ENCODE peak calls at places on chromosome 1, in ten cellular contexts. Z, A, P, E, T, S, C, F, O and X are unnamed samples.

GRCh38 chr1:228084325-228084724 is 1.8 kb downstream of the ARF1 start:
- DNase-seq in Z (peak; percentile 40), A (no peak), P (no peak), E (peak; percentile 91), T (no peak), S (no peak), C (no peak), F (no peak), O (peak; percentile 78), X (peak; percentile 94)

GRCh38 chr1:240575976-240576666 is 35.8 kb downstream of the GREM2 start:
- DNase-seq in Z (no peak), A (no peak), P (no peak), E (peak; percentile 50), T (no peak), S (no peak), C (peak; percentile 89), F (peak; percentile 77), O (peak; percentile 64), X (peak; percentile 82)

GRCh38 chr1:43370564-43370963 is 2.8 kb upstream of the ELOVL1 start:
- DNase-seq in Z (peak; percentile 21), A (no peak), P (no peak), E (no peak), T (no peak), S (no peak), C (no peak), F (no peak), O (no peak), X (no peak)

GRCh38 chr1:1040004-1040991 is 20.4 kb downstream of the AGRN start:
- DNase-seq in Z (peak; percentile 93), A (peak; percentile 60), P (peak; percentile 35), E (peak; percentile 72), T (peak; percentile 80), S (peak; percentile 22), C (peak; percentile 70), F (peak; percentile 84), O (peak; percentile 90), X (peak; percentile 94)

GRCh38 chr1:21594935-21595897 is 73.9 kb downstream of the RAP1GAP start:
- DNase-seq in Z (peak; percentile 62), A (peak; percentile 5), P (peak; percentile 19), E (peak; percentile 77), T (peak; percentile 52), S (peak; percentile 40), C (peak; percentile 38), F (peak; percentile 69), O (peak; percentile 68), X (peak; percentile 70)

GRCh38 chr1:244968431-244968830 is 104.1 kb upstream of the HNRNPU start:
- DNase-seq in Z (peak; percentile 70), A (no peak), P (no peak), E (peak; percentile 14), T (no peak), S (no peak), C (no peak), F (no peak), O (no peak), X (peak; percentile 29)

GRCh38 chr1:43952731-43953350 is 6.1 kb downstream of the IPO13 start:
- DNase-seq in Z (no peak), A (no peak), P (no peak), E (no peak), T (no peak), S (no peak), C (no peak), F (no peak), O (no peak), X (no peak)

GRCh38 chr1:18373882-18374493 is 106.7 kb upstream of the KLHDC7A start:
- DNase-seq in Z (no peak), A (no peak), P (no peak), E (no peak), T (no peak), S (peak; percentile 9), C (no peak), F (peak; percentile 18), O (no peak), X (no peak)